ENCODE peak calls at places on chromosomes 6 and 20, in seven cellular contexts. One of them, this sample, is unnamed.

GRCh38 chr20:44008806-44009678 is 94.4 kb downstream of the TOX2 start:
- DNase-seq in hepatocyte: no peak
- DNase-seq in heart right ventricle: no peak
- DNase-seq in osteoblast: no peak
- DNase-seq in left lung: no peak
- DNase-seq in GM23248: no peak
- DNase-seq in lung: no peak
- DNase-seq in this sample: no peak

GRCh38 chr6:141105481-141105880 is 1027.2 kb upstream of the GJE1 start:
- DNase-seq in osteoblast: no peak
- DNase-seq in left lung: no peak
- DNase-seq in lung: no peak
- DNase-seq in heart right ventricle: no peak
- DNase-seq in hepatocyte: no peak
- DNase-seq in GM23248: peak; percentile 27
- DNase-seq in this sample: no peak

GRCh38 chr6:122969999-122970398 is 26.0 kb upstream of the CLVS2 start:
- DNase-seq in GM23248: no peak
- DNase-seq in hepatocyte: no peak
- DNase-seq in heart right ventricle: no peak
- DNase-seq in osteoblast: no peak
- DNase-seq in left lung: no peak
- DNase-seq in lung: no peak
- DNase-seq in this sample: no peak

GRCh38 chr20:17664025-17664638 is 17.9 kb downstream of the RRBP1 start:
- DNase-seq in heart right ventricle: no peak
- DNase-seq in osteoblast: peak; percentile 27
- DNase-seq in left lung: no peak
- DNase-seq in GM23248: no peak
- DNase-seq in hepatocyte: no peak
- DNase-seq in lung: no peak
- DNase-seq in this sample: no peak

GRCh38 chr20:1832634-1833033 is 62.6 kb upstream of the SIRPA start:
- DNase-seq in osteoblast: no peak
- DNase-seq in lung: no peak
- DNase-seq in heart right ventricle: no peak
- DNase-seq in GM23248: no peak
- DNase-seq in hepatocyte: no peak
- DNase-seq in left lung: no peak
- DNase-seq in this sample: no peak

GRCh38 chr20:1628621-1629020 is 8.8 kb upstream of the SIRPB1 start:
- DNase-seq in hepatocyte: no peak
- DNase-seq in GM23248: no peak
- DNase-seq in lung: no peak
- DNase-seq in heart right ventricle: no peak
- DNase-seq in left lung: no peak
- DNase-seq in osteoblast: no peak
- DNase-seq in this sample: no peak

GRCh38 chr6:161041274-161041673 is 49.7 kb downstream of the MAP3K4 start:
- DNase-seq in GM23248: no peak
- DNase-seq in left lung: no peak
- DNase-seq in hepatocyte: no peak
- DNase-seq in osteoblast: no peak
- DNase-seq in heart right ventricle: no peak
- DNase-seq in lung: no peak
- DNase-seq in this sample: peak; percentile 53

GRCh38 chr6:53436904-53437303 is 88.2 kb upstream of the ELOVL5 start:
- DNase-seq in GM23248: peak; percentile 45
- DNase-seq in lung: no peak
- DNase-seq in hepatocyte: peak; percentile 16
- DNase-seq in osteoblast: no peak
- DNase-seq in left lung: no peak
- DNase-seq in heart right ventricle: no peak
- DNase-seq in this sample: no peak

GRCh38 chr6:47376930-47377329 is 67.2 kb upstream of the TNFRSF21 start:
- DNase-seq in hepatocyte: no peak
- DNase-seq in lung: no peak
- DNase-seq in osteoblast: no peak
- DNase-seq in left lung: no peak
- DNase-seq in heart right ventricle: no peak
- DNase-seq in GM23248: no peak
- DNase-seq in this sample: no peak

GRCh38 chr6:7150381-7151064 is 42.8 kb downstream of the RREB1 start:
- DNase-seq in hepatocyte: no peak
- DNase-seq in osteoblast: no peak
- DNase-seq in left lung: no peak
- DNase-seq in heart right ventricle: no peak
- DNase-seq in lung: no peak
- DNase-seq in GM23248: no peak
- DNase-seq in this sample: no peak

GRCh38 chr6:112044856-112045255 is 9.0 kb upstream of the CCN6 start:
- DNase-seq in hepatocyte: no peak
- DNase-seq in heart right ventricle: no peak
- DNase-seq in lung: no peak
- DNase-seq in left lung: no peak
- DNase-seq in GM23248: peak; percentile 95
- DNase-seq in osteoblast: peak; percentile 94
- DNase-seq in this sample: no peak

GRCh38 chr6:149934249-149935156 is 7.3 kb upstream of the ULBP2 start:
- DNase-seq in GM23248: peak; percentile 89
- DNase-seq in hepatocyte: peak; percentile 80
- DNase-seq in lung: peak; percentile 67
- DNase-seq in left lung: no peak
- DNase-seq in heart right ventricle: peak; percentile 55
- DNase-seq in osteoblast: peak; percentile 73
- DNase-seq in this sample: no peak

GRCh38 chr6:139764498-139764986 is 390.1 kb upstream of the CITED2 start:
- DNase-seq in lung: no peak
- DNase-seq in GM23248: peak; percentile 98
- DNase-seq in left lung: no peak
- DNase-seq in osteoblast: peak; percentile 47
- DNase-seq in hepatocyte: peak; percentile 60
- DNase-seq in heart right ventricle: peak; percentile 48
- DNase-seq in this sample: no peak

GRCh38 chr20:24148372-24148771 is 159.8 kb upstream of the GGTLC1 start:
- DNase-seq in left lung: peak; percentile 51
- DNase-seq in GM23248: no peak
- DNase-seq in hepatocyte: no peak
- DNase-seq in lung: peak; percentile 42
- DNase-seq in heart right ventricle: no peak
- DNase-seq in osteoblast: no peak
- DNase-seq in this sample: no peak

GRCh38 chr20:53901064-53901463 is 169.3 kb downstream of the BCAS1 start:
- DNase-seq in hepatocyte: peak; percentile 44
- DNase-seq in heart right ventricle: no peak
- DNase-seq in lung: no peak
- DNase-seq in left lung: no peak
- DNase-seq in GM23248: peak; percentile 89
- DNase-seq in osteoblast: no peak
- DNase-seq in this sample: no peak

GRCh38 chr6:11785953-11786579 is 7.5 kb upstream of the ADTRP start:
- DNase-seq in osteoblast: peak; percentile 13
- DNase-seq in left lung: peak; percentile 64
- DNase-seq in lung: peak; percentile 52
- DNase-seq in GM23248: no peak
- DNase-seq in heart right ventricle: no peak
- DNase-seq in hepatocyte: no peak
- DNase-seq in this sample: peak; percentile 20

GRCh38 chr6:75602164-75602896 is 650 bp downstream of the SENP6 start:
- DNase-seq in left lung: peak; percentile 54
- DNase-seq in lung: peak; percentile 46
- DNase-seq in osteoblast: peak; percentile 74
- DNase-seq in heart right ventricle: peak; percentile 42
- DNase-seq in GM23248: peak; percentile 77
- DNase-seq in hepatocyte: peak; percentile 68
- DNase-seq in this sample: peak; percentile 81

GRCh38 chr6:169556758-169557505 is 144.9 kb downstream of the WDR27 start:
- DNase-seq in GM23248: no peak
- DNase-seq in heart right ventricle: no peak
- DNase-seq in lung: no peak
- DNase-seq in hepatocyte: no peak
- DNase-seq in left lung: no peak
- DNase-seq in osteoblast: no peak
- DNase-seq in this sample: no peak

GRCh38 chr20:46004813-46005505 is 3.7 kb upstream of the MMP9 start:
- DNase-seq in heart right ventricle: peak; percentile 48
- DNase-seq in osteoblast: no peak
- DNase-seq in GM23248: no peak
- DNase-seq in lung: no peak
- DNase-seq in left lung: peak; percentile 78
- DNase-seq in hepatocyte: no peak
- DNase-seq in this sample: no peak

GRCh38 chr6:168888102-168888501 is 365.5 kb downstream of the THBS2 start:
- DNase-seq in heart right ventricle: no peak
- DNase-seq in left lung: no peak
- DNase-seq in osteoblast: no peak
- DNase-seq in hepatocyte: no peak
- DNase-seq in GM23248: no peak
- DNase-seq in lung: no peak
- DNase-seq in this sample: no peak

GRCh38 chr6:2937627-2938003 is 33.8 kb downstream of the SERPINB6 start:
- DNase-seq in left lung: no peak
- DNase-seq in lung: no peak
- DNase-seq in osteoblast: peak; percentile 68
- DNase-seq in heart right ventricle: no peak
- DNase-seq in GM23248: no peak
- DNase-seq in hepatocyte: no peak
- DNase-seq in this sample: no peak

GRCh38 chr20:50824137-50824536 is 29.3 kb downstream of the BCAS4 start:
- DNase-seq in GM23248: peak; percentile 83
- DNase-seq in left lung: no peak
- DNase-seq in heart right ventricle: no peak
- DNase-seq in osteoblast: peak; percentile 94
- DNase-seq in lung: peak; percentile 54
- DNase-seq in hepatocyte: no peak
- DNase-seq in this sample: peak; percentile 18

GRCh38 chr6:133463789-133464188 is 222.6 kb downstream of the EYA4 start:
- DNase-seq in heart right ventricle: no peak
- DNase-seq in osteoblast: no peak
- DNase-seq in lung: no peak
- DNase-seq in left lung: no peak
- DNase-seq in hepatocyte: no peak
- DNase-seq in GM23248: no peak
- DNase-seq in this sample: no peak

GRCh38 chr6:73049971-73050594 is 175.2 kb downstream of the KHDC1L start:
- DNase-seq in osteoblast: no peak
- DNase-seq in hepatocyte: no peak
- DNase-seq in left lung: no peak
- DNase-seq in GM23248: no peak
- DNase-seq in heart right ventricle: no peak
- DNase-seq in lung: no peak
- DNase-seq in this sample: no peak

GRCh38 chr6:35852994-35853393 is 47.8 kb downstream of the LHFPL5 start:
- DNase-seq in GM23248: no peak
- DNase-seq in lung: no peak
- DNase-seq in left lung: no peak
- DNase-seq in osteoblast: no peak
- DNase-seq in heart right ventricle: no peak
- DNase-seq in hepatocyte: no peak
- DNase-seq in this sample: no peak

GRCh38 chr6:35856250-35856649 is 51.1 kb downstream of the LHFPL5 start:
- DNase-seq in heart right ventricle: no peak
- DNase-seq in GM23248: no peak
- DNase-seq in lung: no peak
- DNase-seq in osteoblast: no peak
- DNase-seq in hepatocyte: no peak
- DNase-seq in left lung: no peak
- DNase-seq in this sample: no peak
- H3K36me3 ChIP-seq in heart right ventricle: peaks cover 94% of the 10 kb centered on the region
- H3K36me3 ChIP-seq in GM23248: peaks cover 20% of the 10 kb centered on the region
- H3K36me3 ChIP-seq in lung: peaks cover 9% of the 10 kb centered on the region
- H3K36me3 ChIP-seq in osteoblast: peaks cover 20% of the 10 kb centered on the region
- H3K36me3 ChIP-seq in hepatocyte: no peaks in the 10 kb centered on the region
- H3K36me3 ChIP-seq in left lung: peaks cover 75% of the 10 kb centered on the region
- H3K36me3 ChIP-seq in this sample: no peaks in the 10 kb centered on the region

GRCh38 chr6:151059612-151060095 is 180.1 kb upstream of the AKAP12 start:
- DNase-seq in left lung: no peak
- DNase-seq in osteoblast: no peak
- DNase-seq in lung: no peak
- DNase-seq in hepatocyte: no peak
- DNase-seq in GM23248: peak; percentile 14
- DNase-seq in heart right ventricle: no peak
- DNase-seq in this sample: no peak

GRCh38 chr6:151065027-151065815 is 174.5 kb upstream of the AKAP12 start:
- DNase-seq in left lung: no peak
- DNase-seq in osteoblast: no peak
- DNase-seq in GM23248: no peak
- DNase-seq in hepatocyte: no peak
- DNase-seq in lung: no peak
- DNase-seq in heart right ventricle: no peak
- DNase-seq in this sample: no peak

GRCh38 chr6:151060096-151060741 is 179.5 kb upstream of the AKAP12 start:
- DNase-seq in osteoblast: peak; percentile 89
- DNase-seq in hepatocyte: peak; percentile 57
- DNase-seq in GM23248: peak; percentile 96
- DNase-seq in left lung: no peak
- DNase-seq in lung: no peak
- DNase-seq in heart right ventricle: no peak
- DNase-seq in this sample: no peak

GRCh38 chr6:151060742-151061100 is 179.0 kb upstream of the AKAP12 start:
- DNase-seq in GM23248: no peak
- DNase-seq in left lung: no peak
- DNase-seq in hepatocyte: no peak
- DNase-seq in osteoblast: no peak
- DNase-seq in heart right ventricle: no peak
- DNase-seq in lung: no peak
- DNase-seq in this sample: no peak

GRCh38 chr6:151063339-151063738 is 176.4 kb upstream of the AKAP12 start:
- DNase-seq in heart right ventricle: no peak
- DNase-seq in osteoblast: peak; percentile 87
- DNase-seq in lung: no peak
- DNase-seq in left lung: no peak
- DNase-seq in GM23248: peak; percentile 75
- DNase-seq in hepatocyte: no peak
- DNase-seq in this sample: no peak
- H3K36me3 ChIP-seq in heart right ventricle: no peaks in the 10 kb centered on the region
- H3K36me3 ChIP-seq in osteoblast: peaks cover 2% of the 10 kb centered on the region
- H3K36me3 ChIP-seq in lung: no peaks in the 10 kb centered on the region
- H3K36me3 ChIP-seq in left lung: no peaks in the 10 kb centered on the region
- H3K36me3 ChIP-seq in GM23248: peaks cover 7% of the 10 kb centered on the region
- H3K36me3 ChIP-seq in hepatocyte: no peaks in the 10 kb centered on the region
- H3K36me3 ChIP-seq in this sample: no peaks in the 10 kb centered on the region

DNA sequence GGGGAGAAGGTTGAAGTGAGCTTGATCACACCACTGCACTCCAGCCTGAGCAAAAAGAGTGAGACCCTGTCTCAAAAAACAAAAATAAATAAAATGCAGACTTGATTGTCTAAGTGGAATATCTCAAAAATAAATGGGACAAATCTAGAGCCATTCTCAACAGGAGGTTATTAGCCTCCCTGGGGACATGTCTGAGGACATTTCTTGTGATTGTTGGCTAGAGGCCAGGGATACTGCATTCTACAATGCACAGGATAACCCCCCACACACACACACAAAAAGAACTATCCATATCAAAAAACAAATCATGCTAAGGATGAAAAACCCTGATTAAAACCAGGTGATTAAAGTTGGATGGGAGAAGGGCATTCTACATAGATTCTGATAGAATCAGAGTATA is 37.5 kb downstream of the FAM217A start:
- DNase-seq in left lung: no peak
- DNase-seq in heart right ventricle: no peak
- DNase-seq in lung: no peak
- DNase-seq in GM23248: no peak
- DNase-seq in osteoblast: no peak
- DNase-seq in hepatocyte: no peak
- DNase-seq in this sample: no peak
- H3K36me3 ChIP-seq in left lung: peaks cover 90% of the 10 kb centered on the region
- H3K36me3 ChIP-seq in heart right ventricle: peaks cover 100% of the 10 kb centered on the region
- H3K36me3 ChIP-seq in lung: peaks cover 27% of the 10 kb centered on the region
- H3K36me3 ChIP-seq in GM23248: peaks cover 83% of the 10 kb centered on the region
- H3K36me3 ChIP-seq in osteoblast: peaks cover 65% of the 10 kb centered on the region
- H3K36me3 ChIP-seq in hepatocyte: peaks cover 9% of the 10 kb centered on the region
- H3K36me3 ChIP-seq in this sample: peaks cover 58% of the 10 kb centered on the region

GRCh38 chr6:87244380-87244779 is 78.0 kb upstream of the SMIM8 start:
- DNase-seq in left lung: no peak
- DNase-seq in hepatocyte: peak; percentile 20
- DNase-seq in osteoblast: no peak
- DNase-seq in GM23248: no peak
- DNase-seq in heart right ventricle: no peak
- DNase-seq in lung: no peak
- DNase-seq in this sample: no peak
- H3K36me3 ChIP-seq in left lung: peaks cover 83% of the 10 kb centered on the region
- H3K36me3 ChIP-seq in hepatocyte: no peaks in the 10 kb centered on the region
- H3K36me3 ChIP-seq in osteoblast: peaks cover 27% of the 10 kb centered on the region
- H3K36me3 ChIP-seq in GM23248: peaks cover 38% of the 10 kb centered on the region
- H3K36me3 ChIP-seq in heart right ventricle: peaks cover 92% of the 10 kb centered on the region
- H3K36me3 ChIP-seq in lung: peaks cover 12% of the 10 kb centered on the region
- H3K36me3 ChIP-seq in this sample: peaks cover 24% of the 10 kb centered on the region